ENCODE peak calls at places on chromosomes 13 and 19, in five cellular contexts. V is breast epithelium, R is adrenal gland, F is K562, J is heart left ventricle. P is an unnamed sample.

GRCh38 chr13:26973946-26974345 is 197.7 kb downstream of the USP12 start:
- DNase-seq in V (no peak), R (no peak), F (no peak), J (no peak), P (no peak)

GRCh38 chr13:73879346-73880020 is 254.7 kb downstream of the KLF12 start:
- DNase-seq in V (no peak), R (no peak), F (no peak), J (no peak), P (no peak)

GRCh38 chr19:3374369-3375112 is 8.2 kb downstream of the NFIC start:
- DNase-seq in V (no peak), R (peak; percentile 92), F (peak; percentile 81), J (peak; percentile 87), P (peak; percentile 92)

GRCh38 chr13:26950968-26951367 is 190.4 kb upstream of the GPR12 start:
- DNase-seq in V (no peak), R (no peak), F (no peak), J (no peak), P (no peak)

GRCh38 chr19:21698215-21698614 is 69.2 kb downstream of the ZNF100 start:
- DNase-seq in V (no peak), R (no peak), F (no peak), J (no peak), P (no peak)

GRCh38 chr19:33133438-33134031 is 1.6 kb downstream of the WDR88 start:
- DNase-seq in V (peak; percentile 55), R (peak; percentile 53), F (peak; percentile 39), J (no peak), P (peak; percentile 35)

GRCh38 chr19:38745316-38745715 is 1.0 kb upstream of the CAPN12 start:
- DNase-seq in V (no peak), R (no peak), F (no peak), J (no peak), P (no peak)

GRCh38 chr13:30255696-30256095 is 51.7 kb downstream of the KATNAL1 start:
- DNase-seq in V (no peak), R (no peak), F (no peak), J (no peak), P (no peak)

GRCh38 chr13:72004975-72005374 is 138.0 kb upstream of the DACH1 start:
- DNase-seq in V (no peak), R (no peak), F (no peak), J (no peak), P (no peak)

GRCh38 chr13:72504026-72504925 is 223.2 kb downstream of the MZT1 start:
- DNase-seq in V (no peak), R (no peak), F (no peak), J (no peak), P (no peak)

GRCh38 chr19:1837625-1838105 is 10.6 kb downstream of the REXO1 start:
- DNase-seq in V (no peak), R (peak; percentile 58), F (peak; percentile 82), J (no peak), P (peak; percentile 46)

GRCh38 chr13:67138937-67139336 is 91.2 kb downstream of the PCDH9 start:
- DNase-seq in V (no peak), R (no peak), F (no peak), J (no peak), P (no peak)

GRCh38 chr19:42155796-42156195 is 23.6 kb upstream of the POU2F2 start:
- DNase-seq in V (no peak), R (no peak), F (no peak), J (no peak), P (no peak)

GRCh38 chr13:59522652-59523051 is 641.1 kb downstream of the DIAPH3 start:
- DNase-seq in V (no peak), R (no peak), F (no peak), J (no peak), P (no peak)

GRCh38 chr19:42052241-42052863 is 17.7 kb downstream of the GRIK5 start:
- DNase-seq in V (no peak), R (no peak), F (no peak), J (peak; percentile 40), P (no peak)

GRCh38 chr13:33642374-33643065 is 175.4 kb upstream of the RFC3 start:
- DNase-seq in V (no peak), R (peak; percentile 66), F (no peak), J (peak; percentile 57), P (peak; percentile 42)

GRCh38 chr13:74290324-74290773 is 156.1 kb upstream of the KLF12 start:
- DNase-seq in V (no peak), R (peak; percentile 39), F (no peak), J (no peak), P (peak; percentile 66)

GRCh38 chr13:33352023-33352422 is 66.5 kb upstream of the STARD13 start:
- DNase-seq in V (no peak), R (no peak), F (no peak), J (no peak), P (no peak)

GRCh38 chr13:96730676-96731075 is 263.6 kb downstream of the OXGR1 start:
- DNase-seq in V (no peak), R (no peak), F (no peak), J (no peak), P (no peak)

GRCh38 chr13:30026909-30027308 is 176.5 kb upstream of the UBL3 start:
- DNase-seq in V (no peak), R (no peak), F (no peak), J (no peak), P (no peak)

GRCh38 chr13:55820817-55821216 is 1319.9 kb upstream of the PRR20A start:
- DNase-seq in V (no peak), R (no peak), F (no peak), J (no peak), P (no peak)

GRCh38 chr19:38559428-38560401 is 58.0 kb downstream of the MAP4K1 start:
- DNase-seq in V (no peak), R (no peak), F (no peak), J (no peak), P (no peak)

GRCh38 chr19:21322528-21322927 is 6.7 kb downstream of the ZNF708 start:
- DNase-seq in V (no peak), R (peak; percentile 22), F (no peak), J (peak; percentile 41), P (no peak)

GRCh38 chr19:49786432-49786831 is 19.6 kb downstream of the AP2A1 start:
- DNase-seq in V (no peak), R (peak; percentile 92), F (peak; percentile 37), J (no peak), P (no peak)

GRCh38 chr19:41774515-41774980 is 19.2 kb downstream of the CEACAM6 start:
- DNase-seq in V (no peak), R (no peak), F (no peak), J (no peak), P (no peak)

GRCh38 chr19:9818175-9818733 is 625 bp downstream of the FBXL12 start:
- DNase-seq in V (no peak), R (no peak), F (no peak), J (no peak), P (no peak)

GRCh38 chr19:9823816-9824215 is 3.9 kb upstream of the UBL5 start:
- DNase-seq in V (no peak), R (no peak), F (no peak), J (no peak), P (no peak)

GRCh38 chr19:9819590-9819898 is 665 bp upstream of the FBXL12 start:
- DNase-seq in V (no peak), R (no peak), F (no peak), J (no peak), P (no peak)

GRCh38 chr19:9818734-9819589 is at the start of gene FBXL12:
- DNase-seq in V (peak; percentile 100), R (peak; percentile 100), F (peak; percentile 96), J (peak; percentile 100), P (peak; percentile 100)
- TF ChIP-seq POLR2A in V (peak; percentile 52), R (peak; percentile 89), F (peak; percentile 97), J (peak; percentile 36), P (peak; percentile 91)

GRCh38 chr19:44624840-44625354 is 11.5 kb downstream of the IGSF23 start:
- DNase-seq in V (no peak), R (no peak), F (no peak), J (no peak), P (no peak)
- H3K27ac ChIP-seq in V (no peak overlapping the region), R (no peak overlapping the region), F (no peak overlapping the region), J (no peak overlapping the region), P (peak overlapping the region; percentile 34)

GRCh38 chr13:41383400-41383799 is 72.3 kb downstream of the NAA16 start:
- DNase-seq in V (no peak), R (no peak), F (no peak), J (no peak), P (no peak)
- TF ChIP-seq POLR2A in V (no peak), R (no peak), F (no peak), J (no peak), P (no peak)

DNA sequence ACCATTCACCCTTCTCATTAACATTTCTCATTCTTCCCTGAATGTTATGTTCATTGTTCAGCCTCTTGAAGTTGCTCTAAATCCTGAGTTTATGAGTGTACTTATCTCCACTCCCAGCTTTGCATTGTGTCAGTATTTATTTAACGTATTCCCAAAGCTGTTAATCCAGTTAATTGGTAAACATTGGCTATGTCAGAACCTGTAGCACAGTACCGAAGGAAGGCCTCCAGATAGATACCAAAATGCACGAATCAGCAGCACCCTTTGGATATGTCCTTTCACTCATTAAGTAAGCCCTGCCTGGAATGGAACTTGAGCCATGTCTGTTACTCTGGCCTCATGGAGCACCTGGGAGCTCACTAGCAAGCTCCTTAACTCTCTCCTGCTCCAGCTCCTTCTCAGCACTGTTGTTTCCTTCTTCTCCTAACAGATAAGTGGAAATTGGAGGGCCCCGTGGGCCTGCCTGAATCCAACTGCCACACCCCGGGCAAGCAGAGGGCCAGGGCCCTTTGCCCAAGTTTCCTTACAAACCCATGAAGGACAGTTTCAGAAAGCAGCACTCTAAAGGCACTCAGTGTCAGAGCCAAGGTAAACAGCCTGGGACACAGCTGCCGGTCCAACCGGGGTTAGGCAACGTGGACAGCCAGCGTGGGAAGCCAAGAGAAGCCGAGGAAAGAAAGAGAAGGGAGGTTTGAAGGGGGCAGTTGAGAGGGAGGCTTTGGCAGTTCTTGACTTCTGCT is 155.0 kb upstream of the SERP2 start:
- DNase-seq in V (peak; percentile 72), R (peak; percentile 41), F (no peak), J (peak; percentile 68), P (peak; percentile 88)
- H3K27ac ChIP-seq in V (peak overlapping the region; percentile 78), R (peak overlapping the region; percentile 83), F (no peak overlapping the region), J (no peak overlapping the region), P (peak overlapping the region; percentile 76)

GRCh38 chr19:29380581-29380980 is 145.2 kb upstream of the VSTM2B start:
- DNase-seq in V (peak; percentile 25), R (no peak), F (no peak), J (no peak), P (no peak)
- TF ChIP-seq POLR2A in V (no peak), R (no peak), F (no peak), J (no peak), P (no peak)

P was measured in body of pancreas.